ENCODE peak calls at places on chromosomes 13 and 19, in eight cellular contexts. G is amniotic stem cell; Z is activated T-helper 1 cell treated with Interleukin-2 at 50 U/mL for 16 hours; R is fibroblast of lung; P is stimulated activated CD4-positive, alpha-beta T cell treated with anti-CD3 and anti-CD28 coated beads, TNF-alpha, amount 100 ng/mL, for 48 hours; E is NCI-H1092 treated with DMSO at 0.1 percent for 48 hours; J is prostate gland; O is C1 segment of cervical spinal cord. V is an unnamed sample.

GRCh38 chr19:13051581-13052165 is 51.0 kb downstream of the LYL1 start:
- DNase-seq in G (no peak), Z (no peak), R (peak; percentile 52), P (no peak), E (peak; percentile 48), J (peak; percentile 75), O (no peak), V (peak; percentile 47)

GRCh38 chr19:3699741-3700241 is 477 bp downstream of the PIP5K1C start:
- DNase-seq in G (no peak), Z (no peak), R (no peak), P (no peak), E (no peak), J (no peak), O (no peak), V (no peak)

GRCh38 chr19:3849092-3849491 is 19.7 kb downstream of the ZFR2 start:
- DNase-seq in G (no peak), Z (no peak), R (no peak), P (peak; percentile 14), E (no peak), J (no peak), O (no peak), V (peak; percentile 34)

GRCh38 chr19:38182536-38183210 is 41.3 kb downstream of the DPF1 start:
- DNase-seq in G (no peak), Z (no peak), R (no peak), P (no peak), E (no peak), J (no peak), O (no peak), V (no peak)

GRCh38 chr19:43639507-43640423 is at the start of gene CADM4:
- DNase-seq in G (no peak), Z (peak; percentile 43), R (no peak), P (no peak), E (peak; percentile 4), J (peak; percentile 43), O (peak; percentile 17), V (no peak)

GRCh38 chr13:112804374-112804773 is 114.5 kb downstream of the ATP11A start:
- DNase-seq in G (no peak), Z (no peak), R (no peak), P (no peak), E (no peak), J (no peak), O (no peak), V (no peak)

GRCh38 chr13:99119686-99120085 is 81.0 kb upstream of the UBAC2 start:
- DNase-seq in G (no peak), Z (no peak), R (no peak), P (peak; percentile 17), E (no peak), J (no peak), O (no peak), V (peak; percentile 27)

GRCh38 chr13:39688699-39689405 is 33.4 kb downstream of the COG6 start:
- DNase-seq in G (no peak), Z (no peak), R (peak; percentile 74), P (no peak), E (no peak), J (no peak), O (no peak), V (no peak)

GRCh38 chr19:5148794-5149190 is 179.9 kb downstream of the KDM4B start:
- DNase-seq in G (no peak), Z (no peak), R (no peak), P (no peak), E (no peak), J (no peak), O (no peak), V (no peak)

GRCh38 chr13:34300559-34300958 is 482.6 kb downstream of the RFC3 start:
- DNase-seq in G (no peak), Z (no peak), R (peak; percentile 55), P (no peak), E (no peak), J (no peak), O (no peak), V (peak; percentile 5)

GRCh38 chr13:35139591-35139990 is 197.5 kb downstream of the NBEA start:
- DNase-seq in G (no peak), Z (no peak), R (peak; percentile 54), P (no peak), E (no peak), J (no peak), O (no peak), V (no peak)

GRCh38 chr19:38319421-38320258 is at the start of gene KCNK6:
- DNase-seq in G (no peak), Z (peak; percentile 13), R (peak; percentile 35), P (no peak), E (no peak), J (peak; percentile 57), O (no peak), V (peak; percentile 71)

GRCh38 chr19:46773018-46773399 is 15.4 kb downstream of the SLC1A5 start:
- DNase-seq in G (no peak), Z (no peak), R (no peak), P (no peak), E (no peak), J (no peak), O (no peak), V (no peak)

GRCh38 chr19:13637664-13638063 is 126.7 kb upstream of the MRI1 start:
- DNase-seq in G (no peak), Z (no peak), R (peak; percentile 31), P (no peak), E (no peak), J (no peak), O (no peak), V (peak; percentile 61)

GRCh38 chr13:104831823-104832222 is 1703.6 kb downstream of the EFNB2 start:
- DNase-seq in G (no peak), Z (no peak), R (no peak), P (no peak), E (no peak), J (no peak), O (no peak), V (no peak)

GRCh38 chr13:73477441-73477840 is 418.6 kb downstream of the KLF5 start:
- DNase-seq in G (no peak), Z (no peak), R (no peak), P (no peak), E (no peak), J (no peak), O (no peak), V (no peak)

GRCh38 chr19:30669329-30670010 is 297.3 kb downstream of the ZNF536 start:
- DNase-seq in G (peak; percentile 9), Z (no peak), R (peak; percentile 13), P (peak; percentile 13), E (no peak), J (peak; percentile 62), O (no peak), V (peak; percentile 62)

GRCh38 chr19:944171-944567 is 18.3 kb downstream of the ARID3A start:
- DNase-seq in G (no peak), Z (no peak), R (no peak), P (no peak), E (no peak), J (no peak), O (no peak), V (no peak)

GRCh38 chr19:48868196-48868886 is at the start of gene PLEKHA4:
- DNase-seq in G (no peak), Z (no peak), R (peak; percentile 61), P (no peak), E (no peak), J (no peak), O (no peak), V (peak; percentile 54)

GRCh38 chr13:77429320-77430142 is 102.6 kb upstream of the MYCBP2 start:
- DNase-seq in G (no peak), Z (no peak), R (peak; percentile 78), P (peak; percentile 54), E (no peak), J (peak; percentile 53), O (no peak), V (peak; percentile 3)

GRCh38 chr19:46786236-46787039 is 2.0 kb downstream of the SLC1A5 start:
- DNase-seq in G (peak; percentile 62), Z (peak; percentile 72), R (peak; percentile 77), P (peak; percentile 79), E (peak; percentile 16), J (peak; percentile 71), O (peak; percentile 28), V (peak; percentile 82)

GRCh38 chr19:16069813-16070365 is 6.4 kb upstream of the TPM4 start:
- DNase-seq in G (no peak), Z (no peak), R (no peak), P (no peak), E (no peak), J (no peak), O (no peak), V (peak; percentile 37)

GRCh38 chr13:67148219-67148583 is 81.9 kb downstream of the PCDH9 start:
- DNase-seq in G (no peak), Z (no peak), R (peak; percentile 66), P (no peak), E (no peak), J (no peak), O (no peak), V (peak; percentile 30)

GRCh38 chr19:18294467-18294864 is 13.0 kb upstream of the JUND start:
- DNase-seq in G (no peak), Z (peak; percentile 83), R (peak; percentile 34), P (peak; percentile 80), E (peak; percentile 9), J (peak; percentile 41), O (no peak), V (peak; percentile 48)

GRCh38 chr13:93690139-93690538 is 463.5 kb downstream of the GPC6 start:
- DNase-seq in G (peak; percentile 23), Z (no peak), R (no peak), P (no peak), E (no peak), J (no peak), O (no peak), V (no peak)

GRCh38 chr19:39412867-39413268 is 399 bp downstream of the PLEKHG2 start:
- DNase-seq in G (no peak), Z (no peak), R (no peak), P (no peak), E (no peak), J (peak; percentile 41), O (peak; percentile 49), V (no peak)

GRCh38 chr19:7421941-7422744 is 66.7 kb downstream of the PEX11G start:
- DNase-seq in G (no peak), Z (no peak), R (no peak), P (no peak), E (no peak), J (peak; percentile 58), O (no peak), V (peak; percentile 19)

GRCh38 chr13:46593403-46593802 is 40.4 kb downstream of the LRCH1 start:
- DNase-seq in G (no peak), Z (no peak), R (no peak), P (peak; percentile 33), E (no peak), J (no peak), O (no peak), V (no peak)

GRCh38 chr19:7383284-7383683 is 34.5 kb downstream of the ARHGEF18 start:
- DNase-seq in G (no peak), Z (no peak), R (no peak), P (no peak), E (no peak), J (no peak), O (no peak), V (no peak)